ENCODE peak calls at places on chromosomes 11 and 22, in five cellular contexts. One of them, this sample, is unnamed.

GRCh38 chr22:46072030-46072881 is 78.1 kb upstream of the PPARA start:
- DNase-seq in spleen: peak
- DNase-seq in lower leg skin: no peak
- DNase-seq in breast epithelium: peak
- DNase-seq in testis: peak
- DNase-seq in this sample: no peak

GRCh38 chr22:29149841-29150555 is 55.7 kb upstream of the EMID1 start:
- DNase-seq in spleen: peak
- DNase-seq in lower leg skin: no peak
- DNase-seq in breast epithelium: no peak
- DNase-seq in testis: peak
- DNase-seq in this sample: no peak

GRCh38 chr11:285894-286220 is 3.1 kb upstream of the PGGHG start:
- DNase-seq in spleen: peak
- DNase-seq in lower leg skin: no peak
- DNase-seq in breast epithelium: no peak
- DNase-seq in testis: no peak
- DNase-seq in this sample: no peak

GRCh38 chr11:61716478-61717285 is 35.8 kb upstream of the MYRF start:
- DNase-seq in spleen: no peak
- DNase-seq in lower leg skin: no peak
- DNase-seq in breast epithelium: no peak
- DNase-seq in testis: no peak
- DNase-seq in this sample: no peak

GRCh38 chr11:67032830-67033555 is 10.1 kb downstream of the SYT12 start:
- DNase-seq in spleen: no peak
- DNase-seq in lower leg skin: no peak
- DNase-seq in breast epithelium: peak
- DNase-seq in testis: no peak
- DNase-seq in this sample: no peak

GRCh38 chr11:111878385-111878765 is 590 bp downstream of the FDXACB1 start:
- DNase-seq in spleen: no peak
- DNase-seq in lower leg skin: no peak
- DNase-seq in breast epithelium: no peak
- DNase-seq in testis: no peak
- DNase-seq in this sample: no peak

GRCh38 chr11:117966908-117967307 is 19.3 kb upstream of the IL10RA start:
- DNase-seq in spleen: no peak
- DNase-seq in lower leg skin: no peak
- DNase-seq in breast epithelium: no peak
- DNase-seq in testis: no peak
- DNase-seq in this sample: no peak

GRCh38 chr22:40156001-40156516 is 21.7 kb upstream of the TNRC6B start:
- DNase-seq in spleen: no peak
- DNase-seq in lower leg skin: no peak
- DNase-seq in breast epithelium: no peak
- DNase-seq in testis: no peak
- DNase-seq in this sample: peak

GRCh38 chr11:64643258-64643881 is 52.4 kb downstream of the SLC22A12 start:
- DNase-seq in spleen: no peak
- DNase-seq in lower leg skin: no peak
- DNase-seq in breast epithelium: no peak
- DNase-seq in testis: peak
- DNase-seq in this sample: no peak

GRCh38 chr11:69209936-69210659 is 54.4 kb downstream of the SMIM38 start:
- DNase-seq in spleen: peak
- DNase-seq in lower leg skin: no peak
- DNase-seq in breast epithelium: no peak
- DNase-seq in testis: no peak
- DNase-seq in this sample: no peak

GRCh38 chr22:48802576-48802975 is 1025.1 kb downstream of the BRD1 start:
- DNase-seq in spleen: peak
- DNase-seq in lower leg skin: no peak
- DNase-seq in breast epithelium: no peak
- DNase-seq in testis: no peak
- DNase-seq in this sample: no peak

GRCh38 chr22:23548501-23549197 is 31.4 kb downstream of the IGLL1 start:
- DNase-seq in spleen: peak
- DNase-seq in lower leg skin: no peak
- DNase-seq in breast epithelium: no peak
- DNase-seq in testis: peak
- DNase-seq in this sample: no peak

GRCh38 chr11:35432464-35432863 is 13.1 kb upstream of the SLC1A2 start:
- DNase-seq in spleen: no peak
- DNase-seq in lower leg skin: no peak
- DNase-seq in breast epithelium: no peak
- DNase-seq in testis: no peak
- DNase-seq in this sample: no peak

GRCh38 chr22:23313791-23314567 is 133.7 kb downstream of the BCR start:
- DNase-seq in spleen: no peak
- DNase-seq in lower leg skin: no peak
- DNase-seq in breast epithelium: no peak
- DNase-seq in testis: no peak
- DNase-seq in this sample: no peak

GRCh38 chr11:42239102-42239501 is 779.6 kb upstream of the LRRC4C start:
- DNase-seq in spleen: no peak
- DNase-seq in lower leg skin: peak
- DNase-seq in breast epithelium: peak
- DNase-seq in testis: no peak
- DNase-seq in this sample: no peak

GRCh38 chr11:27700351-27701261 is at the start of gene BDNF:
- DNase-seq in spleen: no peak
- DNase-seq in lower leg skin: no peak
- DNase-seq in breast epithelium: no peak
- DNase-seq in testis: peak
- DNase-seq in this sample: no peak
- TF ChIP-seq POLR2A in spleen: no peak
- TF ChIP-seq POLR2A in lower leg skin: no peak
- TF ChIP-seq POLR2A in breast epithelium: no peak
- TF ChIP-seq POLR2A in testis: no peak
- TF ChIP-seq POLR2A in this sample: no peak

DNA sequence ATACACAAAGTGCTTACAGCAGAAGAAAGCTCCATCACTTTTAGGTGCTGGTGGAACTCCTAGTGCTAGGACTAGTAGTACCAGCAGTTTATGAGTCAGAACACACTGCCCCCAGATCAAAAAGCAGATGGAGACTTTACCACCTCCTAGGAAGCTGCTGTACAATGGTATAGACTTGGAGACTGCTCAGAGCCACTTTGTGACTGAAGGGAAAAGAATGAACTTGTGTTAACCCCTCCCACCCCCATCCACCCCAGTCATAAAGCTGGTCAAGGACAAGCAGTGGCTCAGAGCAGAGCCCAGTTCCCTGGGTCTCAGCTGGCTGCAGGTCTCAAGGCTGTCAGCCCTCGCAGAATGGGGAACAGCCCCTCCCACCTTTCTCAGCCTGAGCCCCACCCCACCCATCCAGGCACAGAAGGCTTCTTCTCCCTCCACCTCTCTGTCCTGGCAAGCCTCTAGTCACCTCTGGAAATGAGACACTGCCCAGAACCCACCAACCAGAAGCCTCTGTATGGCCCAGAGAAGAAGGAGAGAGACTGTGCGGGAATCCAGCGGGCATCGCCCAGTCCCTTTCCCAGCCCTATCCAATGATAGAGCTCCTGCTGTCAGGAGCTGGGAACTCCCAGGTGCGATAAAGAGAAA is 23.8 kb downstream of the PACSIN2 start:
- DNase-seq in spleen: no peak
- DNase-seq in lower leg skin: no peak
- DNase-seq in breast epithelium: no peak
- DNase-seq in testis: no peak
- DNase-seq in this sample: no peak
- H3K4me3 ChIP-seq in spleen: no peak
- H3K4me3 ChIP-seq in lower leg skin: no peak
- H3K4me3 ChIP-seq in breast epithelium: no peak
- H3K4me3 ChIP-seq in testis: no peak
- H3K4me3 ChIP-seq in this sample: no peak

GRCh38 chr11:125064070-125064469 is 965 bp downstream of the SLC37A2 start:
- DNase-seq in spleen: no peak
- DNase-seq in lower leg skin: no peak
- DNase-seq in breast epithelium: no peak
- DNase-seq in testis: no peak
- DNase-seq in this sample: no peak
- TF ChIP-seq POLR2A in spleen: no peak
- TF ChIP-seq POLR2A in lower leg skin: no peak
- TF ChIP-seq POLR2A in breast epithelium: no peak
- TF ChIP-seq POLR2A in testis: no peak
- TF ChIP-seq POLR2A in this sample: no peak

DNA sequence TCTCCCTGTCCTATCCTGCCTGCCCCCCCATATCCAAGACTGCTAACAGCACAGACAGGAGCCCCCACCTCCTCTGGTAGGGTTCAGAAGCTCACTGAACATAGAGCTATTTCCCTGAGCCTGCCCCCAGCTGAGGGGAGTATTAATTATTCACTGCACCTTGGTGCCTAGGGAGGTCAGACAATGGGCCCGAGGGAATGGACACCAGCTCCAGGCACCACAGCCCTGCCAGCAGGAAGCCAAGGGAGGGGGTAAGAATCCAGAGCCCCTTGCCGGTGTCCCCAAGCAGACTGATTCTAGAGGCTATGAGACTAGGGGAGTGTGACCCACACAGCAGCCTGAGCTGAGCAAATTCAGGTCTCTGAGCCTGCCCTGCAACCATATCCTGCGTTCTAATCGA is 3.1 kb downstream of the GDPD5 start:
- DNase-seq in spleen: no peak
- DNase-seq in lower leg skin: no peak
- DNase-seq in breast epithelium: no peak
- DNase-seq in testis: no peak
- DNase-seq in this sample: no peak
- H3K4me3 ChIP-seq in spleen: peak
- H3K4me3 ChIP-seq in lower leg skin: no peak
- H3K4me3 ChIP-seq in breast epithelium: no peak
- H3K4me3 ChIP-seq in testis: no peak
- H3K4me3 ChIP-seq in this sample: no peak

GRCh38 chr11:72112541-72113136 is at the start of gene ANAPC15:
- DNase-seq in spleen: peak
- DNase-seq in lower leg skin: peak
- DNase-seq in breast epithelium: peak
- DNase-seq in testis: peak
- DNase-seq in this sample: peak
- TF ChIP-seq POLR2A in spleen: peak
- TF ChIP-seq POLR2A in lower leg skin: peak
- TF ChIP-seq POLR2A in breast epithelium: peak
- TF ChIP-seq POLR2A in testis: peak
- TF ChIP-seq POLR2A in this sample: peak

GRCh38 chr11:33006010-33006409 is 9.7 kb upstream of the DEPDC7 start:
- DNase-seq in spleen: no peak
- DNase-seq in lower leg skin: no peak
- DNase-seq in breast epithelium: no peak
- DNase-seq in testis: no peak
- DNase-seq in this sample: no peak
- H3K4me3 ChIP-seq in spleen: no peak
- H3K4me3 ChIP-seq in lower leg skin: no peak
- H3K4me3 ChIP-seq in breast epithelium: no peak
- H3K4me3 ChIP-seq in testis: no peak
- H3K4me3 ChIP-seq in this sample: no peak

GRCh38 chr11:12377824-12378593 is 638 bp downstream of the PARVA start:
- DNase-seq in spleen: no peak
- DNase-seq in lower leg skin: peak
- DNase-seq in breast epithelium: peak
- DNase-seq in testis: peak
- DNase-seq in this sample: peak
- TF ChIP-seq POLR2A in spleen: no peak
- TF ChIP-seq POLR2A in lower leg skin: no peak
- TF ChIP-seq POLR2A in breast epithelium: no peak
- TF ChIP-seq POLR2A in testis: no peak
- TF ChIP-seq POLR2A in this sample: peak

This sample was measured in gastrocnemius medialis.